ENCODE peak calls at places on chromosomes 4 and X, in five cellular contexts. One of them, this sample, is unnamed.

GRCh38 chr4:174910271-174910670 is 7.9 kb upstream of the ADAM29 start:
- DNase-seq in lower lobe of right lung: no peak
- DNase-seq in body of pancreas: no peak
- DNase-seq in left ventricle myocardium inferior: no peak
- DNase-seq in OCI-LY7: no peak
- DNase-seq in this sample: no peak

GRCh38 chrX:30791296-30792278 is 97.5 kb downstream of the TAB3 start:
- DNase-seq in lower lobe of right lung: no peak
- DNase-seq in body of pancreas: no peak
- DNase-seq in left ventricle myocardium inferior: no peak
- DNase-seq in OCI-LY7: no peak
- DNase-seq in this sample: no peak

GRCh38 chrX:71935542-71935941 is 24.9 kb downstream of the NHSL2 start:
- DNase-seq in lower lobe of right lung: no peak
- DNase-seq in body of pancreas: no peak
- DNase-seq in left ventricle myocardium inferior: no peak
- DNase-seq in OCI-LY7: no peak
- DNase-seq in this sample: no peak

GRCh38 chrX:154378059-154378798 is 866 bp upstream of the EMD start:
- DNase-seq in lower lobe of right lung: peak; percentile 75
- DNase-seq in body of pancreas: peak; percentile 63
- DNase-seq in left ventricle myocardium inferior: peak; percentile 56
- DNase-seq in OCI-LY7: peak; percentile 35
- DNase-seq in this sample: peak; percentile 68

GRCh38 chr4:30696195-30696594 is 24.0 kb upstream of the PCDH7 start:
- DNase-seq in lower lobe of right lung: no peak
- DNase-seq in body of pancreas: no peak
- DNase-seq in left ventricle myocardium inferior: no peak
- DNase-seq in OCI-LY7: no peak
- DNase-seq in this sample: no peak

GRCh38 chr4:86831262-86832090 is 17.7 kb downstream of the SLC10A6 start:
- DNase-seq in lower lobe of right lung: peak; percentile 49
- DNase-seq in body of pancreas: peak; percentile 22
- DNase-seq in left ventricle myocardium inferior: no peak
- DNase-seq in OCI-LY7: no peak
- DNase-seq in this sample: no peak

GRCh38 chrX:74835566-74835965 is 89.7 kb downstream of the NEXMIF start:
- DNase-seq in lower lobe of right lung: no peak
- DNase-seq in body of pancreas: no peak
- DNase-seq in left ventricle myocardium inferior: no peak
- DNase-seq in OCI-LY7: no peak
- DNase-seq in this sample: no peak

GRCh38 chrX:91108761-91109160 is 325.9 kb upstream of the PABPC5 start:
- DNase-seq in lower lobe of right lung: no peak
- DNase-seq in body of pancreas: no peak
- DNase-seq in left ventricle myocardium inferior: no peak
- DNase-seq in OCI-LY7: no peak
- DNase-seq in this sample: no peak

GRCh38 chrX:56763556-56764152 is 34.6 kb downstream of the NBDY start:
- DNase-seq in lower lobe of right lung: no peak
- DNase-seq in body of pancreas: no peak
- DNase-seq in left ventricle myocardium inferior: no peak
- DNase-seq in OCI-LY7: no peak
- DNase-seq in this sample: peak; percentile 78

GRCh38 chr4:138269175-138269574 is 27.0 kb upstream of the SLC7A11 start:
- DNase-seq in lower lobe of right lung: no peak
- DNase-seq in body of pancreas: no peak
- DNase-seq in left ventricle myocardium inferior: no peak
- DNase-seq in OCI-LY7: no peak
- DNase-seq in this sample: no peak

GRCh38 chr4:26836539-26836938 is 24.1 kb upstream of the STIM2 start:
- DNase-seq in lower lobe of right lung: no peak
- DNase-seq in body of pancreas: no peak
- DNase-seq in left ventricle myocardium inferior: no peak
- DNase-seq in OCI-LY7: no peak
- DNase-seq in this sample: no peak

GRCh38 chrX:101958139-101958538 is 26.3 kb upstream of the ZMAT1 start:
- DNase-seq in lower lobe of right lung: no peak
- DNase-seq in body of pancreas: no peak
- DNase-seq in left ventricle myocardium inferior: no peak
- DNase-seq in OCI-LY7: no peak
- DNase-seq in this sample: no peak

GRCh38 chr4:3304831-3305609 is 12.2 kb downstream of the RGS12 start:
- DNase-seq in lower lobe of right lung: peak; percentile 37
- DNase-seq in body of pancreas: no peak
- DNase-seq in left ventricle myocardium inferior: no peak
- DNase-seq in OCI-LY7: no peak
- DNase-seq in this sample: peak; percentile 51

GRCh38 chr4:107615809-107616208 is 104.2 kb downstream of the PAPSS1 start:
- DNase-seq in lower lobe of right lung: no peak
- DNase-seq in body of pancreas: no peak
- DNase-seq in left ventricle myocardium inferior: no peak
- DNase-seq in OCI-LY7: no peak
- DNase-seq in this sample: no peak

GRCh38 chr4:107619065-107619464 is 101.0 kb downstream of the PAPSS1 start:
- DNase-seq in lower lobe of right lung: no peak
- DNase-seq in body of pancreas: no peak
- DNase-seq in left ventricle myocardium inferior: no peak
- DNase-seq in OCI-LY7: no peak
- DNase-seq in this sample: no peak

GRCh38 chr4:107619731-107620130 is 100.3 kb downstream of the PAPSS1 start:
- DNase-seq in lower lobe of right lung: no peak
- DNase-seq in body of pancreas: no peak
- DNase-seq in left ventricle myocardium inferior: no peak
- DNase-seq in OCI-LY7: no peak
- DNase-seq in this sample: no peak

GRCh38 chr4:107618656-107619055 is 101.4 kb downstream of the PAPSS1 start:
- DNase-seq in lower lobe of right lung: no peak
- DNase-seq in body of pancreas: no peak
- DNase-seq in left ventricle myocardium inferior: no peak
- DNase-seq in OCI-LY7: no peak
- DNase-seq in this sample: no peak

GRCh38 chr4:107616838-107617389 is 103.1 kb downstream of the PAPSS1 start:
- DNase-seq in lower lobe of right lung: no peak
- DNase-seq in body of pancreas: no peak
- DNase-seq in left ventricle myocardium inferior: no peak
- DNase-seq in OCI-LY7: no peak
- DNase-seq in this sample: no peak
- H3K27ac ChIP-seq in lower lobe of right lung: no peak overlapping the region
- H3K27ac ChIP-seq in body of pancreas: no peak overlapping the region
- H3K27ac ChIP-seq in left ventricle myocardium inferior: no peak overlapping the region
- H3K27ac ChIP-seq in OCI-LY7: no peak overlapping the region
- H3K27ac ChIP-seq in this sample: no peak overlapping the region

DNA sequence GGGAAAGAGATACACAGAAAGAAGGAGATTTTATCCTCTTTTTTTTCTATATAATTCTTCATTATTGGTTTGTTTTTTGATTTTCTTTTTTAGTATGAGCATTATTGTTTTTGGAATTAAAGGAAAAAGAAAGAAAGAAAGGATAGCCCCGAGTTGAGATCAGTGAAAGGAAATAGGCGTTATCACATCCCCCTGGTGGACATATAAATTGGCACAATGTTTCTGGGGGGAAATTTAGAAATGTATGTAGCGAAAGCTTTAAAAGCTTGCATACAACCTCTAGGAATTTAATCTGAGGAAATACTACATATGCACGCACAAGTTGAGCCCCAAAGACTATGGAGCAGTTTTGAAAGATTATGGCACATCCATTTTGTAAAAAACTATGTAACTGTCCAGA is 226.3 kb upstream of the LDB2 start:
- DNase-seq in lower lobe of right lung: no peak
- DNase-seq in body of pancreas: no peak
- DNase-seq in left ventricle myocardium inferior: no peak
- DNase-seq in OCI-LY7: no peak
- DNase-seq in this sample: no peak
- TF ChIP-seq CTCF in lower lobe of right lung: no peak
- TF ChIP-seq CTCF in body of pancreas: no peak
- TF ChIP-seq CTCF in left ventricle myocardium inferior: no peak
- TF ChIP-seq CTCF in OCI-LY7: peak; percentile 47
- TF ChIP-seq CTCF in this sample: no peak

DNA sequence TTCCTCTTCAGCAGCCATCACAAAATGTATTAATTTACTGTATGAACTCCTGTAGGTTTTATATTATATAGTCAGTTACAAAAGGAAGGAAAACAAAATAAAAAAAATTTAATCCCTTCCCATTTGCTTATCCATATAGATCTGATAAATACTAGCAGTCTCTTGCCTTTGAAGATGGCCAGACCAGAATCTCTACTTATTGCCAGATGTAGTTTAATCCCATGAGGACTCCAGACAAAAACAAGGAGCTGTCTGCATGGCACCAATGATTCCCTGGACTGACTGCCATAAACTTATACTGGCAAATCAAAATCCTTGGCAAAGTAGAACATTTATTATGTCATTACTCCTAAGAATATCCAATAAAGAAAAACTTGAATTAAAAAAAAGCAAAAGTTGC is 223.3 kb upstream of the MAB21L2 start:
- DNase-seq in lower lobe of right lung: no peak
- DNase-seq in body of pancreas: no peak
- DNase-seq in left ventricle myocardium inferior: no peak
- DNase-seq in OCI-LY7: no peak
- DNase-seq in this sample: no peak
- H3K27ac ChIP-seq in lower lobe of right lung: no peak overlapping the region
- H3K27ac ChIP-seq in body of pancreas: no peak overlapping the region
- H3K27ac ChIP-seq in left ventricle myocardium inferior: no peak overlapping the region
- H3K27ac ChIP-seq in OCI-LY7: no peak overlapping the region
- H3K27ac ChIP-seq in this sample: no peak overlapping the region

GRCh38 chr4:147526272-147526654 is 45.4 kb downstream of the EDNRA start:
- DNase-seq in lower lobe of right lung: no peak
- DNase-seq in body of pancreas: no peak
- DNase-seq in left ventricle myocardium inferior: no peak
- DNase-seq in OCI-LY7: peak; percentile 1
- DNase-seq in this sample: no peak
- TF ChIP-seq CTCF in lower lobe of right lung: no peak
- TF ChIP-seq CTCF in body of pancreas: no peak
- TF ChIP-seq CTCF in left ventricle myocardium inferior: peak; percentile 32
- TF ChIP-seq CTCF in OCI-LY7: peak; percentile 26
- TF ChIP-seq CTCF in this sample: peak; percentile 12

GRCh38 chr4:100289980-100290379 is 99.7 kb upstream of the DDIT4L start:
- DNase-seq in lower lobe of right lung: no peak
- DNase-seq in body of pancreas: no peak
- DNase-seq in left ventricle myocardium inferior: no peak
- DNase-seq in OCI-LY7: no peak
- DNase-seq in this sample: no peak

GRCh38 chr4:100287569-100287968 is 97.3 kb upstream of the DDIT4L start:
- DNase-seq in lower lobe of right lung: no peak
- DNase-seq in body of pancreas: no peak
- DNase-seq in left ventricle myocardium inferior: no peak
- DNase-seq in OCI-LY7: no peak
- DNase-seq in this sample: no peak

GRCh38 chr4:100289530-100289888 is 99.2 kb upstream of the DDIT4L start:
- DNase-seq in lower lobe of right lung: no peak
- DNase-seq in body of pancreas: no peak
- DNase-seq in left ventricle myocardium inferior: no peak
- DNase-seq in OCI-LY7: no peak
- DNase-seq in this sample: no peak

GRCh38 chr4:100288167-100288566 is 97.9 kb upstream of the DDIT4L start:
- DNase-seq in lower lobe of right lung: no peak
- DNase-seq in body of pancreas: no peak
- DNase-seq in left ventricle myocardium inferior: no peak
- DNase-seq in OCI-LY7: no peak
- DNase-seq in this sample: no peak

GRCh38 chr4:100288811-100289529 is 98.7 kb upstream of the DDIT4L start:
- DNase-seq in lower lobe of right lung: no peak
- DNase-seq in body of pancreas: no peak
- DNase-seq in left ventricle myocardium inferior: no peak
- DNase-seq in OCI-LY7: no peak
- DNase-seq in this sample: no peak
- H3K27ac ChIP-seq in lower lobe of right lung: no peak overlapping the region
- H3K27ac ChIP-seq in body of pancreas: no peak overlapping the region
- H3K27ac ChIP-seq in left ventricle myocardium inferior: no peak overlapping the region
- H3K27ac ChIP-seq in OCI-LY7: no peak overlapping the region
- H3K27ac ChIP-seq in this sample: no peak overlapping the region

GRCh38 chr4:77989986-77990385 is 67.1 kb upstream of the FRAS1 start:
- DNase-seq in lower lobe of right lung: no peak
- DNase-seq in body of pancreas: no peak
- DNase-seq in left ventricle myocardium inferior: no peak
- DNase-seq in OCI-LY7: peak; percentile 3
- DNase-seq in this sample: no peak

GRCh38 chr4:77996076-77996475 is 61.0 kb upstream of the FRAS1 start:
- DNase-seq in lower lobe of right lung: no peak
- DNase-seq in body of pancreas: no peak
- DNase-seq in left ventricle myocardium inferior: no peak
- DNase-seq in OCI-LY7: no peak
- DNase-seq in this sample: no peak

GRCh38 chr4:77990456-77990855 is 66.7 kb upstream of the FRAS1 start:
- DNase-seq in lower lobe of right lung: no peak
- DNase-seq in body of pancreas: no peak
- DNase-seq in left ventricle myocardium inferior: no peak
- DNase-seq in OCI-LY7: no peak
- DNase-seq in this sample: no peak

GRCh38 chr4:77990904-77991358 is 66.2 kb upstream of the FRAS1 start:
- DNase-seq in lower lobe of right lung: no peak
- DNase-seq in body of pancreas: no peak
- DNase-seq in left ventricle myocardium inferior: no peak
- DNase-seq in OCI-LY7: no peak
- DNase-seq in this sample: no peak

GRCh38 chr4:77994194-77994721 is 62.9 kb upstream of the FRAS1 start:
- DNase-seq in lower lobe of right lung: no peak
- DNase-seq in body of pancreas: peak; percentile 44
- DNase-seq in left ventricle myocardium inferior: no peak
- DNase-seq in OCI-LY7: peak; percentile 62
- DNase-seq in this sample: peak; percentile 24
- TF ChIP-seq CTCF in lower lobe of right lung: peak; percentile 47
- TF ChIP-seq CTCF in body of pancreas: peak; percentile 27
- TF ChIP-seq CTCF in left ventricle myocardium inferior: peak; percentile 69
- TF ChIP-seq CTCF in OCI-LY7: peak; percentile 82
- TF ChIP-seq CTCF in this sample: peak; percentile 27

GRCh38 chrX:136143714-136144113 is 3.6 kb upstream of the FHL1 start:
- DNase-seq in lower lobe of right lung: no peak
- DNase-seq in body of pancreas: no peak
- DNase-seq in left ventricle myocardium inferior: no peak
- DNase-seq in OCI-LY7: no peak
- DNase-seq in this sample: no peak

GRCh38 chrX:136148391-136148790 is 1.1 kb downstream of the FHL1 start:
- DNase-seq in lower lobe of right lung: no peak
- DNase-seq in body of pancreas: no peak
- DNase-seq in left ventricle myocardium inferior: no peak
- DNase-seq in OCI-LY7: no peak
- DNase-seq in this sample: no peak

GRCh38 chrX:136146614-136147319 is 566 bp upstream of the FHL1 start:
- DNase-seq in lower lobe of right lung: no peak
- DNase-seq in body of pancreas: no peak
- DNase-seq in left ventricle myocardium inferior: peak; percentile 32
- DNase-seq in OCI-LY7: no peak
- DNase-seq in this sample: no peak

GRCh38 chrX:136147966-136148365 is 633 bp downstream of the FHL1 start:
- DNase-seq in lower lobe of right lung: no peak
- DNase-seq in body of pancreas: no peak
- DNase-seq in left ventricle myocardium inferior: no peak
- DNase-seq in OCI-LY7: no peak
- DNase-seq in this sample: no peak

GRCh38 chrX:136147320-136147901 is at the start of gene FHL1:
- DNase-seq in lower lobe of right lung: peak; percentile 68
- DNase-seq in body of pancreas: peak; percentile 30
- DNase-seq in left ventricle myocardium inferior: peak; percentile 80
- DNase-seq in OCI-LY7: peak; percentile 4
- DNase-seq in this sample: peak; percentile 84
- H3K27ac ChIP-seq in lower lobe of right lung: peak within 1 kb of the TSS; percentile 81
- H3K27ac ChIP-seq in body of pancreas: peak within 1 kb of the TSS; percentile 34
- H3K27ac ChIP-seq in left ventricle myocardium inferior: peak within 1 kb of the TSS; percentile 94
- H3K27ac ChIP-seq in OCI-LY7: no peak within 1 kb of the TSS
- H3K27ac ChIP-seq in this sample: peak within 1 kb of the TSS; percentile 96

This sample was measured in heart left ventricle.